ENCODE peak calls at places on chromosomes 11 and 22, in eight cellular contexts. T is left ventricle myocardium inferior, L is endodermal cell, V is PC-3, C is endothelial cell of umbilical vein, P is fibroblast of lung, X is right cardiac atrium, Y is GM23248. E is an unnamed sample.

GRCh38 chr11:78340530-78340929 is 77.1 kb downstream of the GAB2 start:
- DNase-seq in T (no peak), L (no peak), V (no peak), C (no peak), P (no peak), X (no peak), Y (no peak), E (no peak)

GRCh38 chr11:36228689-36229088 is 60.5 kb downstream of the COMMD9 start:
- DNase-seq in T (no peak), L (no peak), V (no peak), C (no peak), P (no peak), X (no peak), Y (no peak), E (no peak)

GRCh38 chr11:46635557-46636139 is 18.3 kb downstream of the ATG13 start:
- DNase-seq in T (no peak), L (no peak), V (no peak), C (no peak), P (no peak), X (no peak), Y (no peak), E (no peak)

GRCh38 chr11:121452609-121453150 is at the start of gene SORL1-AS1:
- DNase-seq in T (no peak), L (no peak), V (peak; percentile 47), C (no peak), P (no peak), X (no peak), Y (no peak), E (no peak)

GRCh38 chr11:78022397-78023396 is at the start of gene KCTD14:
- DNase-seq in T (no peak), L (peak; percentile 91), V (no peak), C (no peak), P (no peak), X (peak; percentile 75), Y (peak; percentile 34), E (no peak)

GRCh38 chr11:16001899-16002426 is 354.4 kb downstream of the SOX6 start:
- DNase-seq in T (no peak), L (no peak), V (peak; percentile 30), C (peak; percentile 87), P (peak; percentile 98), X (no peak), Y (peak; percentile 87), E (peak; percentile 98)

GRCh38 chr11:46050065-46050464 is 71.2 kb downstream of the PHF21A start:
- DNase-seq in T (no peak), L (peak; percentile 71), V (peak; percentile 23), C (no peak), P (peak; percentile 84), X (peak; percentile 58), Y (peak; percentile 87), E (peak; percentile 75)

GRCh38 chr22:36758792-36759271 is 17.1 kb downstream of the IFT27 start:
- DNase-seq in T (no peak), L (peak; percentile 38), V (no peak), C (no peak), P (no peak), X (no peak), Y (no peak), E (no peak)

GRCh38 chr11:133078591-133079179 is 453.6 kb downstream of the OPCML start:
- DNase-seq in T (no peak), L (peak; percentile 90), V (peak; percentile 64), C (peak; percentile 27), P (peak; percentile 43), X (peak; percentile 60), Y (peak; percentile 71), E (peak; percentile 71)

GRCh38 chr11:89736566-89736965 is 26.5 kb downstream of the TRIM77 start:
- DNase-seq in T (no peak), L (no peak), V (peak; percentile 41), C (no peak), P (no peak), X (no peak), Y (no peak), E (no peak)

GRCh38 chr11:89737116-89737515 is 27.0 kb downstream of the TRIM77 start:
- DNase-seq in T (no peak), L (no peak), V (no peak), C (no peak), P (no peak), X (no peak), Y (no peak), E (no peak)

GRCh38 chr22:43835166-43835565 is 23.1 kb upstream of the EFCAB6 start:
- DNase-seq in T (no peak), L (no peak), V (no peak), C (no peak), P (no peak), X (no peak), Y (no peak), E (no peak)

GRCh38 chr11:127521413-127521812 is 520.8 kb upstream of the KIRREL3 start:
- DNase-seq in T (no peak), L (no peak), V (no peak), C (no peak), P (peak; percentile 15), X (no peak), Y (peak; percentile 59), E (no peak)

GRCh38 chr11:16336721-16337120 is 19.6 kb downstream of the SOX6 start:
- DNase-seq in T (no peak), L (no peak), V (no peak), C (no peak), P (no peak), X (no peak), Y (no peak), E (no peak)

GRCh38 chr22:38699784-38700183 is 959 bp downstream of the JOSD1 start:
- DNase-seq in T (no peak), L (no peak), V (peak; percentile 27), C (no peak), P (peak; percentile 36), X (no peak), Y (peak; percentile 83), E (peak; percentile 43)

GRCh38 chr22:32574397-32574796 is 99.8 kb downstream of the FBXO7 start:
- DNase-seq in T (no peak), L (no peak), V (no peak), C (no peak), P (no peak), X (no peak), Y (no peak), E (no peak)

GRCh38 chr22:46023558-46023981 is 46.6 kb upstream of the WNT7B start:
- DNase-seq in T (peak; percentile 15), L (peak; percentile 34), V (no peak), C (peak; percentile 40), P (peak; percentile 55), X (peak; percentile 40), Y (peak; percentile 69), E (no peak)

GRCh38 chr11:60265373-60266214 is 14.9 kb upstream of the MS4A4A start:
- DNase-seq in T (no peak), L (no peak), V (peak; percentile 85), C (peak; percentile 83), P (peak; percentile 14), X (no peak), Y (peak; percentile 42), E (peak; percentile 70)

GRCh38 chr11:120273432-120273831 is 33.5 kb downstream of the POU2F3 start:
- DNase-seq in T (no peak), L (no peak), V (no peak), C (no peak), P (no peak), X (no peak), Y (peak; percentile 82), E (no peak)

GRCh38 chr11:80097146-80097545 is 656.3 kb upstream of the TENM4 start:
- DNase-seq in T (no peak), L (no peak), V (no peak), C (no peak), P (no peak), X (no peak), Y (no peak), E (no peak)

GRCh38 chr11:9351956-9352355 is 32.5 kb upstream of the IPO7 start:
- DNase-seq in T (no peak), L (no peak), V (peak; percentile 37), C (no peak), P (no peak), X (no peak), Y (peak; percentile 57), E (no peak)

GRCh38 chr22:48428556-48429371 is 1398.9 kb downstream of the BRD1 start:
- DNase-seq in T (no peak), L (peak; percentile 61), V (no peak), C (no peak), P (no peak), X (no peak), Y (peak; percentile 50), E (no peak)
- H3K9me3 ChIP-seq in T (no peaks in the 10 kb centered on the region), L (no peaks in the 10 kb centered on the region), V (no peaks in the 10 kb centered on the region), C (peaks cover 17% of the 10 kb centered on the region), P (no peaks in the 10 kb centered on the region), X (no peaks in the 10 kb centered on the region), Y (no peaks in the 10 kb centered on the region), E (no peaks in the 10 kb centered on the region)

GRCh38 chr11:114319716-114320328 is 23.6 kb downstream of the NNMT start:
- DNase-seq in T (no peak), L (peak; percentile 66), V (no peak), C (no peak), P (no peak), X (no peak), Y (peak; percentile 29), E (no peak)
- H3K4me1 ChIP-seq in T (peaks cover 48% of the 10 kb centered on the region), L (no peaks in the 10 kb centered on the region), V (peaks cover 38% of the 10 kb centered on the region), C (peaks cover 26% of the 10 kb centered on the region), P (peaks cover 4% of the 10 kb centered on the region), X (no peaks in the 10 kb centered on the region), Y (peaks cover 53% of the 10 kb centered on the region), E (no peaks in the 10 kb centered on the region)

DNA sequence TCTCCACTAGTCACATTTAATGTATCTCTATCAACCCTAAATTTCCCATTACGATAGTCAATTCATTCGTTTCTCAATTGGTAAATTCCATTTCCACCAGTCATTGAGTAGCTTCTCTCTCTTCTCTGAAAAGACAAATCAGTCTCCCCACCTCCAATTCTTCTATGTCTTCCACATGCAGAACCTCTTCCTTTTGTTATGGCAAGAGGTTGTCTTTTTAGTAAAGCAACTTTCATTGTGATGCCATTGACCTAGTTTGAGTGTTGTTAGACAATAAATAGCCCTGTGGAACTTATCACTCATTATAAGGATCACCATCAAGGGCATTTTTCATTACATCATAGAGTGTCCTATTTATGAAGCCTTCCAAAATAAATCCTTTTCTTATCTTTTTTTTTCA is 340.9 kb downstream of the LRRC4C start:
- DNase-seq in T (no peak), L (no peak), V (no peak), C (no peak), P (no peak), X (no peak), Y (no peak), E (no peak)
- H3K9me3 ChIP-seq in T (no peaks in the 10 kb centered on the region), L (no peaks in the 10 kb centered on the region), V (no peaks in the 10 kb centered on the region), C (no peaks in the 10 kb centered on the region), P (no peaks in the 10 kb centered on the region), X (no peaks in the 10 kb centered on the region), Y (peaks cover 4% of the 10 kb centered on the region), E (no peaks in the 10 kb centered on the region)

DNA sequence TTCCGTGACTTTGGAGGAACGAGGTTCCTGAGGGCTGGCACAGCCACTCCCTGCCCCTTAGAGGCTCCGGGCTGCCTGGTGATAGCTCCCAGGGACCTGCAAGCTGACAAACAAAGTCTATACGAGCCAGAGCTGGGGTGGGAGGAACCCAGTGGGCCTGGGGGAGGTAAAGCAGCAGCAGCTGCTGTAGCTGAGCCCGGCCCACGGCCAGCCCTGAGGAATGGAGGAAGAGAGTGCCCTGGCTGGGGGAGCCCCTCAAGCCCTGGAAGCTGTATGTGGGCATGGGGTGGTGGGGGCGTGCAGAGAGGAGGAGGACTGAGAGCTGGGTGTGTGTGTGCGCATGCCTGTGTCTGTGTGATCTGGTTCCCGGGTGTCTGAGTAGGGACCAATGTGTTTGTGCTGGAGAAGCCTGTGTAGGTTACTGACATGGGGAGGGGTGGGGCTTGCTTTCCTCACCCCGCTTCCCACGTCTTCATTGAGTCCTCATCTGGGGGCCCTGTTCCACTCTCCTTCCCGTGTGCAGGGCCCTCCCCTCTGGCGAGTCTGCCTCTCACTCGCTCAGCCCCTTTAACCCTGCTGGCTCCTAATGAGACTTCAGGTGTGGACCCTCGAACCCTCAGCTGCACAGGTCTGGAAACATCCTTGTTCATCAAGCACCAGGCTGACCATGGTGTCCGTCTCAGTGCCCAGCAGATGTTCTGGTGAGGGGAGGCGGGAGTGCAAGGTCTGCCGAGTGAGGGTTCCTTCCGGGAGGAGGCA is 10.8 kb downstream of the ST3GAL4 start:
- DNase-seq in T (peak; percentile 50), L (peak; percentile 48), V (no peak), C (no peak), P (no peak), X (peak; percentile 74), Y (no peak), E (no peak)
- H3K4me1 ChIP-seq in T (peaks cover 92% of the 10 kb centered on the region), L (peaks cover 12% of the 10 kb centered on the region), V (peaks cover 25% of the 10 kb centered on the region), C (no peaks in the 10 kb centered on the region), P (no peaks in the 10 kb centered on the region), X (peaks cover 18% of the 10 kb centered on the region), Y (peaks cover 3% of the 10 kb centered on the region), E (peaks cover 13% of the 10 kb centered on the region)